ENCODE peak calls at places on chromosomes 3 and 15, in eight cellular contexts. Q, E, T, O, F, A, D and W are unnamed samples.

GRCh38 chr3:11276901-11277300 is 4.7 kb downstream of the ATG7 start:
- DNase-seq in Q (no peak), E (no peak), T (no peak), O (no peak), F (no peak), A (no peak), D (no peak), W (no peak)

GRCh38 chr3:64022451-64023186 is 675 bp downstream of the PSMD6 start:
- DNase-seq in Q (peak), E (no peak), T (no peak), O (no peak), F (no peak), A (peak), D (peak), W (no peak)

GRCh38 chr15:80618666-80619481 is 76.2 kb upstream of the ABHD17C start:
- DNase-seq in Q (no peak), E (no peak), T (no peak), O (peak), F (no peak), A (no peak), D (no peak), W (no peak)

GRCh38 chr15:77784361-77785292 is 151.9 kb upstream of the LINGO1 start:
- DNase-seq in Q (no peak), E (peak), T (no peak), O (no peak), F (no peak), A (no peak), D (peak), W (peak)

GRCh38 chr15:74421302-74422245 is 12.2 kb downstream of the SEMA7A start:
- DNase-seq in Q (no peak), E (no peak), T (no peak), O (peak), F (peak), A (no peak), D (no peak), W (no peak)

GRCh38 chr3:42376397-42376798 is 34.0 kb downstream of the LYZL4 start:
- DNase-seq in Q (no peak), E (no peak), T (peak), O (no peak), F (no peak), A (peak), D (no peak), W (no peak)

GRCh38 chr3:107068980-107069379 is 308.3 kb upstream of the CCDC54 start:
- DNase-seq in Q (no peak), E (no peak), T (peak), O (no peak), F (no peak), A (peak), D (no peak), W (no peak)

GRCh38 chr15:101105059-101105851 is 146.6 kb downstream of the CHSY1 start:
- DNase-seq in Q (peak), E (no peak), T (no peak), O (no peak), F (no peak), A (peak), D (no peak), W (no peak)

GRCh38 chr3:17845026-17845425 is 102.6 kb upstream of the TBC1D5 start:
- DNase-seq in Q (no peak), E (no peak), T (no peak), O (no peak), F (no peak), A (no peak), D (no peak), W (no peak)